ENCODE peak calls at places on chromosome 1, in six cellular contexts. S is lower lobe of right lung; V is head of caudate nucleus; X is C1 segment of cervical spinal cord; C is central memory CD8-positive, alpha-beta T cell; U is stimulated activated effector memory CD8-positive, alpha-beta T cell treated with anti-CD3 and anti-CD28 coated beads, Interleukin-12 subunit alpha, Interleukin-12 subunit beta, amount 100 ng/mL, for 72 hours. W is an unnamed sample.

GRCh38 chr1:47914218-47914937 is 82.8 kb downstream of the TRABD2B start:
- DNase-seq in V (no peak), U (no peak), X (no peak), S (no peak), C (no peak), W (no peak)

GRCh38 chr1:245240648-245241165 is 85.9 kb downstream of the KIF26B start:
- DNase-seq in C (no peak), V (no peak), X (no peak), S (no peak), U (no peak), W (no peak)

GRCh38 chr1:71307451-71307850 is 226.6 kb upstream of the ZRANB2 start:
- DNase-seq in U (no peak), S (no peak), V (peak; percentile 27), X (no peak), C (no peak), W (no peak)

GRCh38 chr1:39105841-39106765 is 80.0 kb downstream of the NDUFS5 start:
- DNase-seq in X (no peak), S (peak; percentile 65), U (peak; percentile 70), V (peak; percentile 37), C (no peak), W (no peak)

GRCh38 chr1:26786437-26787380 is 1.0 kb upstream of the PIGV start:
- DNase-seq in V (no peak), X (no peak), U (peak; percentile 79), S (peak; percentile 66), C (no peak), W (no peak)

GRCh38 chr1:150536836-150537731 is 12.1 kb upstream of the ADAMTSL4 start:
- DNase-seq in X (no peak), C (no peak), U (no peak), S (no peak), V (no peak), W (no peak)

GRCh38 chr1:11719313-11720032 is 16.5 kb upstream of the AGTRAP start:
- DNase-seq in S (peak; percentile 91), V (peak; percentile 93), U (peak; percentile 90), C (peak; percentile 81), X (peak; percentile 45), W (peak; percentile 85)

GRCh38 chr1:74506311-74506710 is 6.1 kb downstream of the LRRC53 start:
- DNase-seq in V (no peak), U (no peak), S (no peak), X (no peak), C (no peak), W (no peak)

GRCh38 chr1:89941110-89941770 is 53.7 kb upstream of the ZNF326 start:
- DNase-seq in S (no peak), V (no peak), X (no peak), C (no peak), U (no peak), W (no peak)

GRCh38 chr1:94553323-94553730 is 11.8 kb upstream of the F3 start:
- DNase-seq in V (no peak), S (no peak), C (no peak), X (no peak), U (no peak), W (no peak)

GRCh38 chr1:222301653-222302052 is 246.3 kb downstream of the HHIPL2 start:
- DNase-seq in S (no peak), C (no peak), U (no peak), V (no peak), X (no peak), W (no peak)

GRCh38 chr1:38918568-38918967 is 23.1 kb downstream of the RHBDL2 start:
- DNase-seq in U (no peak), C (no peak), X (no peak), S (no peak), V (no peak), W (no peak)

GRCh38 chr1:234823191-234824176 is 213.5 kb upstream of the IRF2BP2 start:
- DNase-seq in S (no peak), U (no peak), V (no peak), C (no peak), X (no peak), W (no peak)

GRCh38 chr1:206001476-206001888 is 1.7 kb downstream of the RAB7B start:
- DNase-seq in V (peak; percentile 61), X (no peak), U (no peak), S (no peak), C (no peak), W (no peak)

GRCh38 chr1:119565131-119565772 is 58.2 kb downstream of the HSD3B1 start:
- DNase-seq in X (no peak), S (no peak), U (no peak), C (no peak), V (no peak), W (no peak)

GRCh38 chr1:151494741-151495281 is 16.4 kb upstream of the CGN start:
- DNase-seq in U (no peak), V (no peak), X (no peak), S (no peak), C (no peak), W (no peak)